ENCODE peak calls at places on chromosomes 3 and 15, in eight cellular contexts. D is heart left ventricle, P is ovary, K is WERI-Rb-1, J is OCI-LY7, G is Panc1, F is endodermal cell, X is tibial artery. Z is an unnamed sample.

GRCh38 chr3:112486811-112487505 is 12.3 kb downstream of the BTLA start:
- DNase-seq in D (no peak), P (no peak), K (no peak), J (no peak), G (no peak), F (no peak), X (no peak), Z (no peak)

GRCh38 chr15:101393172-101393571 is 96.3 kb downstream of the PCSK6 start:
- DNase-seq in D (no peak), P (no peak), K (no peak), J (no peak), G (no peak), F (no peak), X (peak; percentile 18), Z (no peak)

GRCh38 chr15:93057618-93058017 is 31.4 kb downstream of the RGMA start:
- DNase-seq in D (no peak), P (no peak), K (no peak), J (no peak), G (no peak), F (no peak), X (no peak), Z (no peak)

GRCh38 chr15:66623801-66624453 is 58.1 kb upstream of the LCTL start:
- DNase-seq in D (no peak), P (no peak), K (no peak), J (no peak), G (no peak), F (no peak), X (no peak), Z (no peak)

GRCh38 chr15:69134841-69135240 is 25.6 kb upstream of the GLCE start:
- DNase-seq in D (no peak), P (no peak), K (peak; percentile 78), J (no peak), G (no peak), F (no peak), X (no peak), Z (no peak)

GRCh38 chr3:108664266-108664665 is 74.7 kb downstream of the DZIP3 start:
- DNase-seq in D (no peak), P (no peak), K (no peak), J (no peak), G (no peak), F (no peak), X (no peak), Z (no peak)

GRCh38 chr3:188523291-188523690 is 369.3 kb downstream of the LPP start:
- DNase-seq in D (no peak), P (no peak), K (no peak), J (no peak), G (no peak), F (no peak), X (no peak), Z (no peak)

GRCh38 chr15:31828594-31828993 is 201.7 kb upstream of the CHRNA7 start:
- DNase-seq in D (no peak), P (no peak), K (no peak), J (no peak), G (no peak), F (no peak), X (no peak), Z (no peak)

GRCh38 chr3:134992180-134992579 is 197.1 kb downstream of the EPHB1 start:
- DNase-seq in D (no peak), P (no peak), K (no peak), J (no peak), G (no peak), F (no peak), X (no peak), Z (no peak)

GRCh38 chr3:23991236-23992050 is 46.4 kb downstream of the NR1D2 start:
- DNase-seq in D (no peak), P (no peak), K (no peak), J (no peak), G (no peak), F (no peak), X (no peak), Z (no peak)

GRCh38 chr3:46215810-46216414 is 7.8 kb upstream of the CCR1 start:
- DNase-seq in D (no peak), P (no peak), K (no peak), J (no peak), G (no peak), F (no peak), X (no peak), Z (no peak)

GRCh38 chr15:67148196-67148701 is 82.8 kb downstream of the SMAD3 start:
- DNase-seq in D (no peak), P (no peak), K (no peak), J (peak; percentile 45), G (no peak), F (no peak), X (no peak), Z (no peak)

GRCh38 chr15:81317642-81318017 is 6.3 kb downstream of the STARD5 start:
- DNase-seq in D (no peak), P (no peak), K (no peak), J (no peak), G (no peak), F (no peak), X (no peak), Z (no peak)

GRCh38 chr3:67109651-67110204 is 111.6 kb downstream of the KBTBD8 start:
- DNase-seq in D (no peak), P (no peak), K (no peak), J (peak; percentile 47), G (no peak), F (no peak), X (no peak), Z (no peak)

GRCh38 chr3:124163689-124164088 is 171.8 kb upstream of the ROPN1 start:
- DNase-seq in D (no peak), P (no peak), K (no peak), J (no peak), G (no peak), F (no peak), X (no peak), Z (no peak)

GRCh38 chr3:124172846-124173245 is 180.9 kb upstream of the ROPN1 start:
- DNase-seq in D (no peak), P (no peak), K (no peak), J (no peak), G (no peak), F (no peak), X (no peak), Z (no peak)

GRCh38 chr3:124172297-124172696 is 180.4 kb upstream of the ROPN1 start:
- DNase-seq in D (no peak), P (no peak), K (no peak), J (no peak), G (no peak), F (no peak), X (no peak), Z (no peak)

GRCh38 chr3:124168271-124168670 is 176.3 kb upstream of the ROPN1 start:
- DNase-seq in D (no peak), P (no peak), K (no peak), J (no peak), G (no peak), F (no peak), X (peak; percentile 36), Z (no peak)
- H3K9me3 ChIP-seq in D (no peaks in the 10 kb centered on the region), P (no peaks in the 10 kb centered on the region), K (no peaks in the 10 kb centered on the region), J (no peaks in the 10 kb centered on the region), G (no peaks in the 10 kb centered on the region), F (no peaks in the 10 kb centered on the region), X (no peaks in the 10 kb centered on the region), Z (no peaks in the 10 kb centered on the region)

GRCh38 chr15:25180606-25181289 is 226.0 kb downstream of the SNRPN start:
- DNase-seq in D (peak; percentile 8), P (peak; percentile 7), K (peak; percentile 1), J (no peak), G (no peak), F (peak; percentile 12), X (peak; percentile 11), Z (peak; percentile 7)

GRCh38 chr15:25177955-25178801 is 223.4 kb downstream of the SNRPN start:
- DNase-seq in D (peak; percentile 15), P (peak; percentile 13), K (peak; percentile 3), J (no peak), G (no peak), F (peak; percentile 12), X (peak; percentile 17), Z (peak; percentile 22)

GRCh38 chr15:25179673-25180511 is 225.1 kb downstream of the SNRPN start:
- DNase-seq in D (peak; percentile 14), P (peak; percentile 7), K (no peak), J (no peak), G (no peak), F (peak; percentile 12), X (peak; percentile 18), Z (peak; percentile 24)

GRCh38 chr15:25176991-25177954 is 222.5 kb downstream of the SNRPN start:
- DNase-seq in D (peak; percentile 15), P (peak; percentile 16), K (peak; percentile 1), J (no peak), G (no peak), F (peak; percentile 21), X (peak; percentile 16), Z (peak; percentile 7)

DNA sequence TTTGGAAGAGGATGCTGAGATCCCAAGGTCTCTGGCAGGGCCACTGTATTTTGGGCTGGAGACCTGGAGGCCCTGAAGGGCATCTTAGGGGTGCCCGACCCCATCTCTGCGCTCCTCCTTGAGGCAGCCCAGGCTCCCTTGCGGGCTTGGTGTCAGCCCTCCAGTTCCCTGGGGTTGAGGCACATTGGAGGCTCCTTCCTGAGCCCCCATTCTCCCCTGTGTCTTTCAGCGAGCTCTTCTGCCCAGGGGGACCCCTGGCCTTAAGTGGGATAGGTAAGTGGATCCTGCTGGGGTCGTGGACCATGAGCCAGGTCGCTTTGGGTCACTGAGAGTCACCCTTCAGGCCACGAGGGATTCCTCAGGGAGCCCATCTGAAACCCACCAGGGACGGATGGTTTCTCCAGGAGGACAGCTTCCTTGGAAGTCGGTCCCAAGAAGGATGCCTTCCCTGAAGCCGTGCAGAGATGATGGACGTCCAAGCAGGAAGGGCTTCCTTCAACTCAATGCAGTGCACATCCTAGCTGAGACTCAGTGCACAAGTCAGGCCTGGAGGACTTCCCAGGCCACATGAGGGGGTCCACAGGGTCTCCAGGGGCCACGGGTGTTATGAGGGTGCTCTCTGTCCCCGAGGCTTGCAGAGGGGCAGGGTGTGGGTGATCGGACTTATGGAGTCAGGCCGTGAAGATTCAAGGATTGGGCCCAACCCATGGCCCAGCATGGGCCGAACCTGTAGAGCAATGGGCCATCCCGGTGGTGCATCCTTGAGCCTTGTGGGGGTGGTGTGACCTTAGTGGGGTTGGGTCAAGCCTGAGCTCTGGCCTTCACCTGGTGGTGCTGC is 224.3 kb downstream of the SNRPN start:
- DNase-seq in D (peak; percentile 22), P (peak; percentile 20), K (peak; percentile 2), J (no peak), G (no peak), F (peak; percentile 16), X (peak; percentile 7), Z (no peak)
- H3K9me3 ChIP-seq in D (peaks cover 69% of the 10 kb centered on the region), P (peaks cover 4% of the 10 kb centered on the region), K (peaks cover 16% of the 10 kb centered on the region), J (no peaks in the 10 kb centered on the region), G (no peaks in the 10 kb centered on the region), F (peaks cover 13% of the 10 kb centered on the region), X (peaks cover 74% of the 10 kb centered on the region), Z (peaks cover 99% of the 10 kb centered on the region)

GRCh38 chr3:13217736-13218540 is 144.7 kb upstream of the IQSEC1 start:
- DNase-seq in D (no peak), P (no peak), K (no peak), J (no peak), G (peak; percentile 63), F (no peak), X (no peak), Z (no peak)
- H3K9me3 ChIP-seq in D (no peaks in the 10 kb centered on the region), P (no peaks in the 10 kb centered on the region), K (no peaks in the 10 kb centered on the region), J (no peaks in the 10 kb centered on the region), G (no peaks in the 10 kb centered on the region), F (no peaks in the 10 kb centered on the region), X (no peaks in the 10 kb centered on the region), Z (no peaks in the 10 kb centered on the region)

DNA sequence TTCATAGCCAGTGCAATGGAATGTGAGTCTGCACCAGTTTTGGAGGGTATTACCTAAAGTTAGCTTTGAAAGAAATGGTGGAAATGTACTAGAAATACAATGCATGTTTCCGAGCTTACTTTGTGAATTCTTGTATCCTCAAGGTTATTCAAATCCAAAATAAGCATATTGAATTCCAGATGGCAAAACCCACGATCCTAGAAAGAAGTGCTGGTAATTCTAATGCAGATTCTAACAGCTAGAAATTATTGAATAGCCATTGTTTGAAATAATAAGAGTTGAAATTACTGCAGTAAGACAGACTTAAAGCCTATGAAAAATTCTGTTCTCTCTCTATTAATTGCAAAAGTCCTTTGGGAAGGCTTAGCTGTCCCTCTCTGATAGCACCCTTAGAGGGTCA is 258.4 kb downstream of the CHL1 start:
- DNase-seq in D (no peak), P (no peak), K (no peak), J (no peak), G (no peak), F (no peak), X (no peak), Z (no peak)
- H3K9me3 ChIP-seq in D (no peaks in the 10 kb centered on the region), P (no peaks in the 10 kb centered on the region), K (no peaks in the 10 kb centered on the region), J (no peaks in the 10 kb centered on the region), G (no peaks in the 10 kb centered on the region), F (peaks cover 83% of the 10 kb centered on the region), X (no peaks in the 10 kb centered on the region), Z (no peaks in the 10 kb centered on the region)

Z was measured in mucosa of descending colon.